ENCODE peak calls at places on chromosomes 16 and 17, in nine cellular contexts. P, X, F, I, J, H, A, B and K are unnamed samples.
A peak's percentile ranks its signal among the peaks of the same experiment; 100 is the strongest.

GRCh38 chr17:73594025-73594424 is 50.2 kb downstream of the SDK2 start:
- DNase-seq in J (no peak), X (no peak), I (no peak), H (no peak), F (no peak), B (no peak), A (no peak), P (no peak), K (no peak)

GRCh38 chr16:10333321-10334032 is 52.4 kb upstream of the ATF7IP2 start:
- DNase-seq in A (no peak), J (no peak), P (no peak), B (no peak), X (no peak), I (no peak), H (no peak), F (no peak), K (no peak)

GRCh38 chr16:89325861-89326471 is 108.5 kb downstream of the ZNF778 start:
- DNase-seq in A (no peak), X (peak; percentile 72), J (peak; percentile 95), F (no peak), H (no peak), P (no peak), I (peak; percentile 73), B (peak; percentile 84), K (peak; percentile 87)

GRCh38 chr17:36496018-36496789 is 9.7 kb downstream of the ZNHIT3 start:
- DNase-seq in H (no peak), J (no peak), P (no peak), F (no peak), A (no peak), I (no peak), X (no peak), B (no peak), K (peak; percentile 61)

GRCh38 chr17:82611140-82612058 is 36.8 kb downstream of the WDR45B start:
- DNase-seq in H (no peak), J (no peak), I (no peak), F (no peak), B (no peak), X (no peak), P (no peak), A (no peak), K (peak; percentile 59)

GRCh38 chr17:56292010-56292409 is 138.7 kb downstream of the ANKFN1 start:
- DNase-seq in I (no peak), J (peak; percentile 6), P (no peak), X (no peak), F (no peak), B (no peak), A (no peak), H (no peak), K (peak; percentile 76)

GRCh38 chr17:55366020-55366481 is 55.6 kb downstream of the MMD start:
- DNase-seq in I (no peak), B (no peak), H (no peak), F (no peak), J (no peak), A (no peak), P (no peak), X (no peak), K (no peak)

GRCh38 chr16:6165330-6165984 is 1067.9 kb upstream of the EEF2KMT start:
- DNase-seq in I (no peak), P (no peak), F (no peak), A (no peak), J (no peak), X (no peak), B (peak; percentile 6), H (no peak), K (peak; percentile 2)